ENCODE peak calls at places on chromosomes 12 and 14, in seven cellular contexts. N is neuronal stem cell, V is IMR-90, E is mesendoderm, B is H9, Y is H1, D is trophoblast cell. K is an unnamed sample.

GRCh38 chr14:100246809-100247428 is 8.0 kb downstream of the YY1 start:
- DNase-seq in N (peak), V (peak), E (peak), B (peak), Y (no peak), D (peak), K (peak)

GRCh38 chr14:72699433-72699832 is 194.5 kb downstream of the DPF3 start:
- DNase-seq in N (no peak), V (no peak), E (no peak), B (no peak), Y (no peak), D (no peak), K (no peak)

GRCh38 chr12:2324375-2324774 is 271.6 kb downstream of the CACNA1C start:
- DNase-seq in N (no peak), V (no peak), E (no peak), B (no peak), Y (no peak), D (no peak), K (no peak)

GRCh38 chr12:26633591-26634210 is 199.3 kb downstream of the ITPR2 start:
- DNase-seq in N (no peak), V (peak), E (peak), B (no peak), Y (no peak), D (no peak), K (peak)

GRCh38 chr12:6532051-6532926 is 2.0 kb upstream of the GAPDH start:
- DNase-seq in N (peak), V (peak), E (peak), B (peak), Y (no peak), D (peak), K (peak)

GRCh38 chr12:123237646-123238329 is 4.6 kb downstream of the MTRFR start:
- DNase-seq in N (no peak), V (peak), E (peak), B (peak), Y (no peak), D (peak), K (peak)

GRCh38 chr12:20426191-20426590 is 57.9 kb downstream of the PDE3A start:
- DNase-seq in N (no peak), V (no peak), E (no peak), B (no peak), Y (no peak), D (no peak), K (no peak)

GRCh38 chr14:20503905-20504304 is 1.4 kb upstream of the RNASE10 start:
- DNase-seq in N (no peak), V (no peak), E (no peak), B (no peak), Y (no peak), D (no peak), K (no peak)

GRCh38 chr14:35333797-35334743 is 41.9 kb downstream of the PSMA6 start:
- DNase-seq in N (no peak), V (no peak), E (no peak), B (no peak), Y (no peak), D (no peak), K (no peak)

GRCh38 chr12:79573820-79574219 is 116.9 kb downstream of the PAWR start:
- DNase-seq in N (no peak), V (no peak), E (no peak), B (no peak), Y (no peak), D (no peak), K (no peak)

GRCh38 chr12:25491396-25491948 is 61.6 kb downstream of the LMNTD1 start:
- DNase-seq in N (peak), V (no peak), E (peak), B (no peak), Y (no peak), D (no peak), K (no peak)

GRCh38 chr12:46908236-46908935 is 82.6 kb upstream of the SLC38A4 start:
- DNase-seq in N (no peak), V (peak), E (peak), B (no peak), Y (no peak), D (peak), K (peak)

GRCh38 chr14:38721822-38722431 is 381.1 kb downstream of the SEC23A start:
- DNase-seq in N (peak), V (peak), E (peak), B (peak), Y (peak), D (peak), K (peak)

GRCh38 chr12:20423557-20423956 is 55.2 kb downstream of the PDE3A start:
- DNase-seq in N (no peak), V (no peak), E (peak), B (peak), Y (no peak), D (no peak), K (no peak)

GRCh38 chr14:28576523-28576922 is 190.1 kb upstream of the FOXG1 start:
- DNase-seq in N (no peak), V (no peak), E (no peak), B (no peak), Y (no peak), D (no peak), K (no peak)

GRCh38 chr14:104576607-104577332 is 2.8 kb upstream of the C14orf180 start:
- DNase-seq in N (no peak), V (no peak), E (peak), B (no peak), Y (no peak), D (no peak), K (peak)

GRCh38 chr14:45135181-45135580 is 549 bp upstream of the FANCM start:
- DNase-seq in N (no peak), V (peak), E (peak), B (no peak), Y (no peak), D (no peak), K (no peak)

GRCh38 chr12:131915000-131915689 is 13.9 kb upstream of the PUS1 start:
- DNase-seq in N (no peak), V (no peak), E (no peak), B (no peak), Y (no peak), D (no peak), K (no peak)

GRCh38 chr12:104573-105081 is 38.1 kb downstream of the IQSEC3 start:
- DNase-seq in N (no peak), V (no peak), E (no peak), B (peak), Y (no peak), D (no peak), K (no peak)

GRCh38 chr12:53575502-53576264 is 50.5 kb downstream of the ATF7 start:
- DNase-seq in N (no peak), V (peak), E (no peak), B (no peak), Y (no peak), D (no peak), K (peak)

GRCh38 chr14:31787377-31787776 is 226.2 kb downstream of the NUBPL start:
- DNase-seq in N (no peak), V (peak), E (no peak), B (no peak), Y (no peak), D (peak), K (no peak)

GRCh38 chr14:104789752-104790743 is 5.5 kb downstream of the AKT1 start:
- DNase-seq in N (no peak), V (no peak), E (no peak), B (no peak), Y (no peak), D (no peak), K (no peak)

GRCh38 chr14:104245075-104245474 is 106.7 kb downstream of the KIF26A start:
- DNase-seq in N (no peak), V (no peak), E (no peak), B (peak), Y (no peak), D (no peak), K (no peak)

GRCh38 chr12:12327802-12328201 is 22.2 kb downstream of the MANSC1 start:
- DNase-seq in N (no peak), V (peak), E (peak), B (no peak), Y (no peak), D (no peak), K (peak)

GRCh38 chr14:104393898-104394605 is 185.5 kb upstream of the C14orf180 start:
- DNase-seq in N (no peak), V (no peak), E (no peak), B (peak), Y (no peak), D (no peak), K (no peak)

DNA sequence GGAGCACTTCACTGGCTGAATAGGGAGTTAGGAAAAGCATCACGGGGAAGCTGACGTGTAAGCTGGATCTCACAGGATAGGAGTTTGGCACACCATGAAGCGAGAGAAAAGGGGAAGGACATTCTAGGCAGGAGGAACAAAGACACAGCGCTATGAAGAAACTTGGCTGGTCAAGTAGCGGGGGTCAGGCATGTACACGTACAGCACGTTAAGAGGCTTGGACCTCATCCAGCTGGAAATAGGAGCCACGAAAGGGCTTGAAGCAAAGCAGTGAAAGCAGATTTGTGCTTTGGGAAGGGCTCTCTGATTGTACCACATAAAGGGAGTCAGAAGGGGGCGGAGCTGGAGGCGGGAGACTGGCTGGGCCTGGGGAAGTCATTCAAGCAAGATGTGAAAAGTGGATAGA is 19.6 kb upstream of the GALNT8 start:
- DNase-seq in N (peak), V (peak), E (no peak), B (peak), Y (no peak), D (no peak), K (no peak)
- H3K23ac ChIP-seq in N (no peak), V (no peak), E (no peak), B (no peak), Y (no peak), D (no peak), K (no peak)

DNA sequence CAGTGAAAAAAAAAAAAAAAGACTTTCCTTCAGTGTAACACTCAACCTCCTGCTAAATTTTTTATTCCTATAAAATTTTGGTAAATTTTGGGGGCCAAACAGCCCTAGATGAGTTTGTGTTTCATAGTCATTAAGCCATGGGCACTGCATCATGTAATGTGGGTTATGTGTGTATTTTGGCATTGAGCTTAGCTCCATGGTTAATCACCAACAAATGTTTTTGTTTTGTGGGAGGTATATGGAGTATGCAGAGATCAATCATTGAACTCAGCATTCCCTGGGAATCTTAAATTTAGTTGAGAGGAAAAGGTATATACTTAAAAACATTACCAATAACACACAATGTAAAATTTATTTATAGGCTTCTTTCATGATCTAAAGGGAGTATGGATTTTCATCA is 8.5 kb upstream of the ARMH4 start:
- DNase-seq in N (no peak), V (no peak), E (no peak), B (no peak), Y (no peak), D (no peak), K (no peak)
- H2BK120ac ChIP-seq in N (no peak), V (no peak), E (no peak), B (no peak), Y (no peak), D (no peak), K (no peak)

GRCh38 chr14:63387691-63388090 is 69.0 kb upstream of the GPHB5 start:
- DNase-seq in N (no peak), V (no peak), E (no peak), B (no peak), Y (no peak), D (no peak), K (no peak)
- H3K23ac ChIP-seq in N (no peak), V (no peak), E (no peak), B (no peak), Y (no peak), D (no peak), K (no peak)

DNA sequence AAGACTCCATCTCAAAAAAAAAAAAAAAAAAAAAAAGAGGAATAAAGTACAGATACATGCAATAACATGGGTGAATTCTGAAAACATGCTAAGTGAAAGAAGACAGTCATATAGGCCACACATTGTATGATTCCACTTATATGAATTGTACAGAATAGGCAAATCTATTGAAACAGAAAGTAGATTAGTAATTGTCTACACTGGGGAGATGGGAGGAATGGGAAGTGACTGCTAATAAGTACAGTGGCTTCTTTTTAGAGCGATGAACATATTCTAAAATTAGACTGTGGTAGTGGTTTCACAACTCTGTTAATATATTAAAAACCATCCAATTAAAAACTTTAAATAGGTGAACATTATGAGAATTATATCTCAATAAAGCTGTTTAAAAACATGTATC is 74.4 kb downstream of the ANKS1B start:
- DNase-seq in N (no peak), V (no peak), E (no peak), B (no peak), Y (no peak), D (no peak), K (peak)
- H2BK120ac ChIP-seq in N (no peak), V (no peak), E (no peak), B (no peak), Y (no peak), D (no peak), K (no peak)

DNA sequence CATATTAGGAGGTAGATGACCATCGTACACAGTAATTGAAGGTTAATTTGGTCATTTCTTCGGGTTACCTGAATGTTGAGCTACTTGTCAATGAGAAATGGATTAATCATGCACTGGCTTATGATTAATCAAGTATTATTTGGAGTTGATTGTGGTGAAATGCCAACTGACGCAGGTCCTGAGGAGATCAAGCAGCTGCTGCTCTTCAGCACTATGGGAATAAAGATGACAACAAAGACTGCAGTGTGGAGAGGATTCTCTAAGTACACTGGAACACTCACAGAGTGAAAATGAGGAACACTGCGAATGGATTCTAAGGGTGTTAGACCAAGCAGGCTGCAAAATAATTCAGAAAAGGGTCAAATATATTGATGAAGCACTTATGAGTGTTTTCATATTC is 202.8 kb upstream of the DIO2 start:
- DNase-seq in N (no peak), V (no peak), E (no peak), B (no peak), Y (no peak), D (no peak), K (no peak)
- H3K23ac ChIP-seq in N (no peak), V (no peak), E (no peak), B (no peak), Y (no peak), D (no peak), K (no peak)

DNA sequence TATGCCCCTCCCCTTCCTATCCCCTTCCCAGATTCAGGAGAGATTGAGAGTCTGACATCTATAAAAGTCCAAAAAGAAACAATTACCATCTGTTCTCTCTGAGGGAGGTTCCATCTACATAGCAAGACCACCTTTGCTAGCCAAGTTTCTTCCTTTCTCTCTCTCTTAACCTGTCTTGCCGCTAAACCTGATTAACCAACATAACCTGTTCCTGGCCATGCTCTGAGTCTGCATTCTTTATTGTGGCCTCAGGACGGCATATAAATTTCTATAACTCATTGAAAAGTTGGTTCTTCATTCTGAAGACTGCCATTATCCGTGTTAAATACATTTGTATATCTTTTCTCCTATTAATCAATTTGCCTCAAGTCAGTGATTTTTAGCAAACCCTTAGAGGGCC is 594.0 kb downstream of the KCNH5 start:
- DNase-seq in N (no peak), V (no peak), E (no peak), B (no peak), Y (no peak), D (no peak), K (no peak)
- H2BK120ac ChIP-seq in N (no peak), V (no peak), E (no peak), B (no peak), Y (no peak), D (no peak), K (no peak)

DNA sequence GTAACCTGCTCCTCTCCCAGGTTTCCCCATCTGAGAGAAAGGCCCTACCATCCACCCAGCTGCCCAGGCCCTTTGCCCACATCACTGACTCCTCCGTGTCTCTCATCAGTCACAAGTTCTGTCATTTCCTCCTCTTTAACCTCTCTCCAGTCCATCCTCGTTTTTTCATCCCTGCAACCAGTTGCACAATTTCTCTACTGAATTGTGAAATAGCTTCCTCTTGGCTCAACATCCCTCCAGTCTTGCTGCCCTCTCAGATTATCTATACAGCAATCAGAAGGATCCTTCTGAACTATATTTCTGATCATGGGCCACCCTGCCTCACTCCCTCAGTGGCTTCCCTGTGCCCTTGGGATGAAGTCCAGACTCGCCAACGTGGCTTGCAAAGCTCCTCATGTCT is 6.8 kb downstream of the FAM161B start:
- DNase-seq in N (no peak), V (peak), E (no peak), B (no peak), Y (no peak), D (no peak), K (peak)
- H3K23ac ChIP-seq in N (no peak), V (no peak), E (no peak), B (no peak), Y (no peak), D (no peak), K (no peak)

DNA sequence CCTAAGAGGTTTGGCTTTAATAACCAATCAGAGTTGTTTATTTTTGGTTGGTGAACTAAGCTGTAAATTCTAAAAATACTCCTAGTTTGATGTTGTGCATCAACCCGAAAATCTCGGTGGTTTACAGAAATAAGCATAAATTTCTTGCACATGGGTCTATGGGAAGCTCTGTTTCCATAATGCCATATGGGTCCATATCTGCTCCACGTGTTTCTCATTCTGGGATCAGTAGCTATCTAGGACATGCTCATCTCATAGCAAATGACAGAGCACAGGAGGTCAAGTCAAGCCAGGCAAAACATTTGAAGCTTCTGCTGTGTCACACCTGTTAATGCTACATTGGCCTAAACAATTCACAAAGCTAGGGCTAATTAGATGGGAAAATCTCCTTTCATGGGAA is 23.1 kb downstream of the NUP37 start:
- DNase-seq in N (no peak), V (no peak), E (no peak), B (no peak), Y (no peak), D (no peak), K (no peak)
- H2BK120ac ChIP-seq in N (no peak), V (no peak), E (no peak), B (no peak), Y (no peak), D (no peak), K (no peak)